ENCODE peak calls at places on chromosomes 7 and 10, in five cellular contexts. A is right lobe of liver, F is thyroid gland, B is brain microvascular endothelial cell, I is mucosa of descending colon. C is an unnamed sample.
A peak's percentile ranks its signal among the peaks of the same experiment; 100 is the strongest.

GRCh38 chr10:132606536-132607316 is 69.1 kb downstream of the INPP5A start:
- DNase-seq in F (peak; percentile 95), B (peak; percentile 41), I (peak; percentile 52), A (no peak), C (no peak)

GRCh38 chr10:103544657-103545310 is 51.3 kb downstream of the NEURL1 start:
- DNase-seq in A (no peak), B (no peak), I (no peak), F (no peak), C (no peak)

GRCh38 chr7:92496876-92497275 is 19.1 kb upstream of the ERVW-1 start:
- DNase-seq in A (no peak), F (no peak), B (peak; percentile 12), I (no peak), C (no peak)

GRCh38 chr7:73304071-73304470 is 4.6 kb downstream of the NSUN5 start:
- DNase-seq in F (no peak), B (no peak), A (no peak), I (no peak), C (no peak)

GRCh38 chr7:140263277-140263676 is 86.5 kb upstream of the KDM7A start:
- DNase-seq in A (no peak), B (no peak), F (no peak), I (no peak), C (no peak)

GRCh38 chr7:132783824-132784223 is 207.6 kb upstream of the PLXNA4 start:
- DNase-seq in B (peak; percentile 89), A (no peak), I (no peak), F (no peak), C (no peak)

GRCh38 chr7:128092221-128092620 is 61.0 kb upstream of the LRRC4 start:
- DNase-seq in A (peak; percentile 63), F (no peak), I (peak; percentile 33), B (no peak), C (no peak)

GRCh38 chr7:70460066-70460465 is 671.9 kb upstream of the GALNT17 start:
- DNase-seq in F (peak; percentile 73), A (no peak), I (no peak), B (no peak), C (no peak)

GRCh38 chr7:127632276-127632910 is 14.5 kb upstream of the PAX4 start:
- DNase-seq in B (peak; percentile 29), F (no peak), A (no peak), I (no peak), C (no peak)

GRCh38 chr10:62934258-62934657 is 118.1 kb upstream of the EGR2 start:
- DNase-seq in I (no peak), F (no peak), A (no peak), B (no peak), C (no peak)

GRCh38 chr7:130143986-130144618 is 61.1 kb downstream of the TMEM209 start:
- DNase-seq in F (peak; percentile 44), I (peak; percentile 59), B (no peak), A (no peak), C (no peak)

GRCh38 chr7:157827045-157827862 is 490.4 kb downstream of the DNAJB6 start:
- DNase-seq in F (no peak), A (peak; percentile 27), I (no peak), B (no peak), C (no peak)

GRCh38 chr10:133381041-133381440 is 2.0 kb downstream of the PAOX start:
- DNase-seq in A (no peak), F (peak; percentile 35), B (no peak), I (no peak), C (no peak)

GRCh38 chr10:43679509-43679908 is 30.8 kb upstream of the ZNF32 start:
- DNase-seq in B (no peak), A (no peak), F (peak; percentile 96), I (peak; percentile 65), C (no peak)

GRCh38 chr10:94680544-94680943 is 3.0 kb upstream of the CYP2C18 start:
- DNase-seq in F (no peak), I (no peak), A (no peak), B (no peak), C (no peak)

GRCh38 chr10:100347568-100348195 is 649 bp downstream of the SCD start:
- DNase-seq in A (no peak), F (no peak), B (no peak), I (no peak), C (no peak)

GRCh38 chr10:24570658-24571426 is 152.8 kb downstream of the ARHGAP21 start:
- DNase-seq in I (no peak), B (no peak), F (no peak), A (no peak), C (no peak)

GRCh38 chr10:24571870-24572450 is 151.7 kb downstream of the ARHGAP21 start:
- DNase-seq in F (no peak), I (no peak), B (no peak), A (no peak), C (no peak)

GRCh38 chr10:24575462-24576002 is 148.2 kb downstream of the ARHGAP21 start:
- DNase-seq in B (no peak), I (no peak), F (no peak), A (no peak), C (no peak)

GRCh38 chr10:24574161-24574560 is 149.5 kb downstream of the ARHGAP21 start:
- DNase-seq in I (no peak), F (no peak), A (no peak), B (no peak), C (no peak)

GRCh38 chr10:24574578-24575155 is 149.0 kb downstream of the ARHGAP21 start:
- DNase-seq in B (no peak), I (no peak), A (no peak), F (no peak), C (no peak)
- TF ChIP-seq CTCF in B (no peak), I (no peak), A (no peak), F (no peak), C (no peak)

GRCh38 chr7:45573199-45573598 is 969 bp upstream of the ADCY1 start:
- DNase-seq in A (no peak), B (no peak), F (no peak), I (no peak), C (no peak)

GRCh38 chr7:45576249-45576929 is 2.2 kb downstream of the ADCY1 start:
- DNase-seq in I (no peak), A (no peak), F (no peak), B (no peak), C (no peak)

GRCh38 chr7:45573636-45574470 is at the start of gene ADCY1:
- DNase-seq in B (no peak), F (peak; percentile 29), I (no peak), A (no peak), C (peak; percentile 84)

GRCh38 chr7:45575501-45576248 is 1.5 kb downstream of the ADCY1 start:
- DNase-seq in I (no peak), B (no peak), F (no peak), A (no peak), C (no peak)

GRCh38 chr7:45574521-45575500 is 643 bp downstream of the ADCY1 start:
- DNase-seq in B (peak; percentile 14), A (no peak), F (peak; percentile 44), I (no peak), C (peak; percentile 40)
- TF ChIP-seq CTCF in B (peak; percentile 43), A (no peak), F (no peak), I (no peak), C (no peak)

GRCh38 chr7:135773451-135773850 is 24.8 kb upstream of the FAM180A start:
- DNase-seq in F (peak; percentile 71), A (no peak), B (no peak), I (no peak), C (no peak)
- TF ChIP-seq CTCF in F (no peak), A (no peak), B (no peak), I (no peak), C (no peak)

DNA sequence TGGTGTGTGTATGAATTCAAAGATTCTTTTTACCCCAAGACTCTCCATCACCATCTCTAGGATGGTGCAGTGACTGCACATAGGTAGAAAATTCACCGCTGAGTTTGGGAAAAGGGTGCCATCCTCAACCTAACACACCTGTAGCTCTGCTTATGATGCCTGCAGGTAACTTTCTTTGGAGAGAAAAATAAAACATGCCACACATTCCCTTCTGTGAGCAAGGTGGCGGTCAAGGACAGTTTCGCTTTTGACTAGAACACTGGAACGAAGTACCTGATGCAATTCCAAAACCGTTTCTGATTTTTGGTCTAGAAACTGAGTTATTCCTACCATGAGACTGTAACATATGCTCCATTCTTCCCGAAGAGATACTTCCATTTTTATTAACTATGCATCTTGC is 205.6 kb downstream of the FGFR2 start:
- DNase-seq in A (no peak), F (peak; percentile 56), I (no peak), B (no peak), C (no peak)
- TF ChIP-seq CTCF in A (peak; percentile 8), F (peak; percentile 44), I (no peak), B (no peak), C (no peak)